ENCODE peak calls at places on chromosomes 16 and 17, in four cellular contexts. Z is suprapubic skin; V is GF-D8; M is activated naive CD4-positive, alpha-beta T cell. Q is an unnamed sample.

GRCh38 chr16:28110479-28110878 is 47.0 kb upstream of the GSG1L start:
- DNase-seq in Z (no peak), M (no peak), V (peak), Q (peak)

GRCh38 chr17:9828296-9829059 is 2.8 kb downstream of the GLP2R start:
- DNase-seq in Z (no peak), V (no peak), M (no peak), Q (no peak)

GRCh38 chr17:76593338-76593737 is 7.7 kb upstream of the ST6GALNAC2 start:
- DNase-seq in V (no peak), M (no peak), Z (no peak), Q (no peak)

GRCh38 chr17:48711128-48711527 is 11.2 kb downstream of the PRAC1 start:
- DNase-seq in V (no peak), Z (no peak), M (no peak), Q (no peak)

GRCh38 chr16:75264531-75264998 is 13.1 kb upstream of the BCAR1 start:
- DNase-seq in M (no peak), Z (no peak), V (no peak), Q (no peak)

GRCh38 chr17:48470388-48471034 is 40.5 kb upstream of the SKAP1 start:
- DNase-seq in Z (no peak), V (no peak), M (no peak), Q (no peak)

GRCh38 chr16:8928467-8928957 is 35.2 kb downstream of the USP7 start:
- DNase-seq in M (no peak), Z (no peak), V (no peak), Q (no peak)

GRCh38 chr17:249236-249993 is 68.0 kb upstream of the DOC2B start:
- DNase-seq in V (no peak), Z (peak), M (no peak), Q (no peak)

GRCh38 chr17:78256705-78257559 is 25.5 kb downstream of the TMEM235 start:
- DNase-seq in V (no peak), Z (no peak), M (no peak), Q (no peak)

GRCh38 chr16:85846461-85846860 is 47.0 kb downstream of the COX4I1 start:
- DNase-seq in V (no peak), Z (peak), M (no peak), Q (no peak)

GRCh38 chr16:75319513-75320401 is 68.3 kb upstream of the BCAR1 start:
- DNase-seq in M (no peak), V (no peak), Z (no peak), Q (no peak)

GRCh38 chr16:69105501-69106361 is at the start of gene HAS3:
- DNase-seq in M (no peak), Z (no peak), V (peak), Q (peak)

GRCh38 chr16:27429981-27430441 is 28.0 kb downstream of the IL21R start:
- DNase-seq in M (no peak), Z (peak), V (no peak), Q (no peak)

GRCh38 chr17:4389079-4389478 is 22.6 kb upstream of the UBE2G1 start:
- DNase-seq in M (no peak), V (no peak), Z (no peak), Q (no peak)

GRCh38 chr16:35207059-35207999 is 1747.9 kb downstream of the TP53TG3F start:
- DNase-seq in M (no peak), Z (peak), V (no peak), Q (no peak)